ENCODE peak calls at places on chromosomes 16 and 17, in five cellular contexts. One of them, this sample, is unnamed. For H3K4me1 and H3K36me3, the result is how much of the 10 kb centered on the place peaks cover.

GRCh38 chr16:67900156-67900555 is 7.1 kb downstream of the PSKH1 start:
- DNase-seq in heart left ventricle: no peak
- DNase-seq in tibial nerve: no peak
- DNase-seq in sigmoid colon: no peak
- DNase-seq in CD4-positive, alpha-beta memory T cell: no peak
- DNase-seq in this sample: no peak

GRCh38 chr17:1958134-1958881 is 66.8 kb downstream of the RTN4RL1 start:
- DNase-seq in heart left ventricle: no peak
- DNase-seq in tibial nerve: no peak
- DNase-seq in sigmoid colon: no peak
- DNase-seq in CD4-positive, alpha-beta memory T cell: no peak
- DNase-seq in this sample: no peak

GRCh38 chr16:86384263-86384649 is 126.1 kb upstream of the FOXF1 start:
- DNase-seq in heart left ventricle: peak
- DNase-seq in tibial nerve: no peak
- DNase-seq in sigmoid colon: peak
- DNase-seq in CD4-positive, alpha-beta memory T cell: no peak
- DNase-seq in this sample: no peak

GRCh38 chr16:19809121-19809635 is 75.5 kb downstream of the GPRC5B start:
- DNase-seq in heart left ventricle: no peak
- DNase-seq in tibial nerve: no peak
- DNase-seq in sigmoid colon: peak
- DNase-seq in CD4-positive, alpha-beta memory T cell: no peak
- DNase-seq in this sample: no peak

GRCh38 chr16:79848739-79849518 is 248.4 kb upstream of the MAF start:
- DNase-seq in heart left ventricle: no peak
- DNase-seq in tibial nerve: no peak
- DNase-seq in sigmoid colon: peak
- DNase-seq in CD4-positive, alpha-beta memory T cell: no peak
- DNase-seq in this sample: no peak

GRCh38 chr16:15981382-15981781 is 32.0 kb downstream of the ABCC1 start:
- DNase-seq in heart left ventricle: no peak
- DNase-seq in tibial nerve: no peak
- DNase-seq in sigmoid colon: no peak
- DNase-seq in CD4-positive, alpha-beta memory T cell: no peak
- DNase-seq in this sample: no peak

GRCh38 chr17:4477286-4477791 is 21.3 kb upstream of the SPNS2 start:
- DNase-seq in heart left ventricle: peak
- DNase-seq in tibial nerve: no peak
- DNase-seq in sigmoid colon: no peak
- DNase-seq in CD4-positive, alpha-beta memory T cell: no peak
- DNase-seq in this sample: no peak

GRCh38 chr17:62720126-62720850 is 87.8 kb downstream of the MARCHF10 start:
- DNase-seq in heart left ventricle: no peak
- DNase-seq in tibial nerve: no peak
- DNase-seq in sigmoid colon: peak
- DNase-seq in CD4-positive, alpha-beta memory T cell: no peak
- DNase-seq in this sample: no peak

GRCh38 chr16:30744146-30744545 is 4.1 kb upstream of the PHKG2 start:
- DNase-seq in heart left ventricle: no peak
- DNase-seq in tibial nerve: peak
- DNase-seq in sigmoid colon: peak
- DNase-seq in CD4-positive, alpha-beta memory T cell: no peak
- DNase-seq in this sample: no peak

GRCh38 chr16:71900336-71900735 is 5.0 kb downstream of the IST1 start:
- DNase-seq in heart left ventricle: no peak
- DNase-seq in tibial nerve: no peak
- DNase-seq in sigmoid colon: no peak
- DNase-seq in CD4-positive, alpha-beta memory T cell: no peak
- DNase-seq in this sample: no peak

GRCh38 chr16:71903608-71904007 is 8.3 kb downstream of the IST1 start:
- DNase-seq in heart left ventricle: no peak
- DNase-seq in tibial nerve: no peak
- DNase-seq in sigmoid colon: no peak
- DNase-seq in CD4-positive, alpha-beta memory T cell: no peak
- DNase-seq in this sample: no peak

GRCh38 chr16:71902656-71903365 is 7.5 kb downstream of the IST1 start:
- DNase-seq in heart left ventricle: no peak
- DNase-seq in tibial nerve: no peak
- DNase-seq in sigmoid colon: no peak
- DNase-seq in CD4-positive, alpha-beta memory T cell: no peak
- DNase-seq in this sample: no peak

GRCh38 chr16:71899171-71899570 is 3.8 kb downstream of the IST1 start:
- DNase-seq in heart left ventricle: no peak
- DNase-seq in tibial nerve: no peak
- DNase-seq in sigmoid colon: no peak
- DNase-seq in CD4-positive, alpha-beta memory T cell: no peak
- DNase-seq in this sample: no peak

GRCh38 chr16:71904239-71904638 is 8.9 kb downstream of the IST1 start:
- DNase-seq in heart left ventricle: no peak
- DNase-seq in tibial nerve: no peak
- DNase-seq in sigmoid colon: no peak
- DNase-seq in CD4-positive, alpha-beta memory T cell: no peak
- DNase-seq in this sample: no peak
- H3K4me1 ChIP-seq in heart left ventricle: under half
- H3K4me1 ChIP-seq in tibial nerve: half or more
- H3K4me1 ChIP-seq in sigmoid colon: under half
- H3K4me1 ChIP-seq in CD4-positive, alpha-beta memory T cell: half or more
- H3K4me1 ChIP-seq in this sample: half or more

GRCh38 chr17:82082456-82082855 is 15.6 kb downstream of the FASN start:
- DNase-seq in heart left ventricle: no peak
- DNase-seq in tibial nerve: no peak
- DNase-seq in sigmoid colon: no peak
- DNase-seq in CD4-positive, alpha-beta memory T cell: no peak
- DNase-seq in this sample: no peak

GRCh38 chr17:82083009-82083408 is 15.0 kb downstream of the FASN start:
- DNase-seq in heart left ventricle: no peak
- DNase-seq in tibial nerve: no peak
- DNase-seq in sigmoid colon: no peak
- DNase-seq in CD4-positive, alpha-beta memory T cell: no peak
- DNase-seq in this sample: no peak

GRCh38 chr17:82085031-82085861 is 12.8 kb downstream of the FASN start:
- DNase-seq in heart left ventricle: peak
- DNase-seq in tibial nerve: no peak
- DNase-seq in sigmoid colon: no peak
- DNase-seq in CD4-positive, alpha-beta memory T cell: no peak
- DNase-seq in this sample: no peak

GRCh38 chr17:82084373-82085030 is 13.5 kb downstream of the FASN start:
- DNase-seq in heart left ventricle: no peak
- DNase-seq in tibial nerve: no peak
- DNase-seq in sigmoid colon: no peak
- DNase-seq in CD4-positive, alpha-beta memory T cell: no peak
- DNase-seq in this sample: no peak

GRCh38 chr17:82083533-82084359 is 14.3 kb downstream of the FASN start:
- DNase-seq in heart left ventricle: no peak
- DNase-seq in tibial nerve: no peak
- DNase-seq in sigmoid colon: no peak
- DNase-seq in CD4-positive, alpha-beta memory T cell: no peak
- DNase-seq in this sample: no peak
- H3K36me3 ChIP-seq in heart left ventricle: half or more
- H3K36me3 ChIP-seq in tibial nerve: half or more
- H3K36me3 ChIP-seq in sigmoid colon: half or more
- H3K36me3 ChIP-seq in CD4-positive, alpha-beta memory T cell: under half
- H3K36me3 ChIP-seq in this sample: under half

GRCh38 chr17:78746949-78747269 is 35.2 kb downstream of the CYTH1 start:
- DNase-seq in heart left ventricle: no peak
- DNase-seq in tibial nerve: no peak
- DNase-seq in sigmoid colon: no peak
- DNase-seq in CD4-positive, alpha-beta memory T cell: no peak
- DNase-seq in this sample: no peak

GRCh38 chr17:78748048-78748729 is 33.9 kb downstream of the CYTH1 start:
- DNase-seq in heart left ventricle: no peak
- DNase-seq in tibial nerve: peak
- DNase-seq in sigmoid colon: no peak
- DNase-seq in CD4-positive, alpha-beta memory T cell: peak
- DNase-seq in this sample: peak

GRCh38 chr17:78746263-78746948 is 35.7 kb downstream of the CYTH1 start:
- DNase-seq in heart left ventricle: no peak
- DNase-seq in tibial nerve: no peak
- DNase-seq in sigmoid colon: no peak
- DNase-seq in CD4-positive, alpha-beta memory T cell: no peak
- DNase-seq in this sample: no peak

GRCh38 chr17:78748730-78749317 is 33.2 kb downstream of the CYTH1 start:
- DNase-seq in heart left ventricle: peak
- DNase-seq in tibial nerve: peak
- DNase-seq in sigmoid colon: peak
- DNase-seq in CD4-positive, alpha-beta memory T cell: peak
- DNase-seq in this sample: peak

GRCh38 chr17:78747479-78747878 is 34.6 kb downstream of the CYTH1 start:
- DNase-seq in heart left ventricle: no peak
- DNase-seq in tibial nerve: no peak
- DNase-seq in sigmoid colon: no peak
- DNase-seq in CD4-positive, alpha-beta memory T cell: no peak
- DNase-seq in this sample: no peak
- H3K4me1 ChIP-seq in heart left ventricle: under half
- H3K4me1 ChIP-seq in tibial nerve: half or more
- H3K4me1 ChIP-seq in sigmoid colon: under half
- H3K4me1 ChIP-seq in CD4-positive, alpha-beta memory T cell: half or more
- H3K4me1 ChIP-seq in this sample: half or more

DNA sequence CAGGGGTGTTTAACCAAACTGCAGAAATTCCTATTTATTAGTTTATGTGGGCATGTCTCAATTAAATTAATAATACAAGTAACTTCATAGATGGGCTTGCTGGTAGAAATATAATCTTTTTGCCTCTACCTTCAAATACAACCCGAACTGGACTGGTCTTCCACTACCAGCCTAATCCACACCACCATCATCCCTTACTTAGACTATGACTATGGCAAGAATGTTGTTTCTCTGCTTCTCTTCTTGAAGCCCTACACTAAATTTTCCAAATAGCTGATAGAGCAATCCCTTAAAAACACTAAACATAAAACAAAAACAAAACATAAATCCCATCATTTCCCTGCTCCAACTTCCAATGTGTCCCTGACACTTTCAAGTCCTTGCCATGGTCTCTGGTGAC is 47.8 kb upstream of the ULK2 start:
- DNase-seq in heart left ventricle: no peak
- DNase-seq in tibial nerve: no peak
- DNase-seq in sigmoid colon: no peak
- DNase-seq in CD4-positive, alpha-beta memory T cell: no peak
- DNase-seq in this sample: no peak
- H3K36me3 ChIP-seq in heart left ventricle: half or more
- H3K36me3 ChIP-seq in tibial nerve: half or more
- H3K36me3 ChIP-seq in sigmoid colon: under half
- H3K36me3 ChIP-seq in CD4-positive, alpha-beta memory T cell: under half
- H3K36me3 ChIP-seq in this sample: half or more

GRCh38 chr17:74371653-74372147 is 4.4 kb downstream of the GPR142 start:
- DNase-seq in heart left ventricle: no peak
- DNase-seq in tibial nerve: no peak
- DNase-seq in sigmoid colon: no peak
- DNase-seq in CD4-positive, alpha-beta memory T cell: no peak
- DNase-seq in this sample: no peak

GRCh38 chr17:74372426-74372825 is 5.1 kb downstream of the GPR142 start:
- DNase-seq in heart left ventricle: no peak
- DNase-seq in tibial nerve: no peak
- DNase-seq in sigmoid colon: no peak
- DNase-seq in CD4-positive, alpha-beta memory T cell: no peak
- DNase-seq in this sample: no peak

GRCh38 chr17:74379495-74380085 is 12.3 kb downstream of the GPR142 start:
- DNase-seq in heart left ventricle: peak
- DNase-seq in tibial nerve: peak
- DNase-seq in sigmoid colon: peak
- DNase-seq in CD4-positive, alpha-beta memory T cell: peak
- DNase-seq in this sample: peak

GRCh38 chr17:74373838-74374606 is 6.7 kb downstream of the GPR142 start:
- DNase-seq in heart left ventricle: no peak
- DNase-seq in tibial nerve: no peak
- DNase-seq in sigmoid colon: no peak
- DNase-seq in CD4-positive, alpha-beta memory T cell: no peak
- DNase-seq in this sample: no peak

DNA sequence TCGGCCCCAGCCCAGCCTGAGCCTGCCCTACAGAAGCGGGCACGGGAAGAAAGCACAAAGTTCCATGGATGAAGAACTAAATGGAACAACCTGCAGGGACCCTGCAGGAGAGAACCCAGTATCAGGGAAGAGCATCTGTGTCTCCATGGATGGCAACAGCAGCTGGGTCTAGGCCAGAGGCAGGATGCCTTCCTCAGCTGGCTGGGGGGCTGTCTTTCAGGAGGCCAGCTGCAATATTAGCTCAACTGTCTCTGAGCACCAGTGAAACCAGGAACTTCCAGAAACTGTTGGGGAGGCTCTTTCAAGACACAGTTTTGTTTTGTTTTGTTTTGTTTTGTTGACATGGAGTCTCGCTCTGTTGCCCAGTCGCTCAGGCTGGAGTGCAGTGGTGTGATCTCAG is 7.5 kb downstream of the GPR142 start:
- DNase-seq in heart left ventricle: no peak
- DNase-seq in tibial nerve: no peak
- DNase-seq in sigmoid colon: no peak
- DNase-seq in CD4-positive, alpha-beta memory T cell: no peak
- DNase-seq in this sample: no peak
- H3K4me1 ChIP-seq in heart left ventricle: under half
- H3K4me1 ChIP-seq in tibial nerve: under half
- H3K4me1 ChIP-seq in sigmoid colon: under half
- H3K4me1 ChIP-seq in CD4-positive, alpha-beta memory T cell: under half
- H3K4me1 ChIP-seq in this sample: under half

GRCh38 chr17:18241229-18241871 is 15.9 kb downstream of the LLGL1 start:
- DNase-seq in heart left ventricle: no peak
- DNase-seq in tibial nerve: no peak
- DNase-seq in sigmoid colon: no peak
- DNase-seq in CD4-positive, alpha-beta memory T cell: no peak
- DNase-seq in this sample: no peak
- H3K36me3 ChIP-seq in heart left ventricle: half or more
- H3K36me3 ChIP-seq in tibial nerve: half or more
- H3K36me3 ChIP-seq in sigmoid colon: under half
- H3K36me3 ChIP-seq in CD4-positive, alpha-beta memory T cell: under half
- H3K36me3 ChIP-seq in this sample: under half

GRCh38 chr16:57801856-57802634 is at the start of gene KIFC3:
- DNase-seq in heart left ventricle: peak
- DNase-seq in tibial nerve: peak
- DNase-seq in sigmoid colon: peak
- DNase-seq in CD4-positive, alpha-beta memory T cell: peak
- DNase-seq in this sample: peak

GRCh38 chr16:57799619-57800212 is 2.6 kb downstream of the KIFC3 start:
- DNase-seq in heart left ventricle: no peak
- DNase-seq in tibial nerve: no peak
- DNase-seq in sigmoid colon: no peak
- DNase-seq in CD4-positive, alpha-beta memory T cell: no peak
- DNase-seq in this sample: no peak

GRCh38 chr16:57801098-57801855 is 1.0 kb downstream of the KIFC3 start:
- DNase-seq in heart left ventricle: peak
- DNase-seq in tibial nerve: no peak
- DNase-seq in sigmoid colon: no peak
- DNase-seq in CD4-positive, alpha-beta memory T cell: no peak
- DNase-seq in this sample: no peak

GRCh38 chr16:57798953-57799618 is 3.2 kb downstream of the KIFC3 start:
- DNase-seq in heart left ventricle: peak
- DNase-seq in tibial nerve: no peak
- DNase-seq in sigmoid colon: no peak
- DNase-seq in CD4-positive, alpha-beta memory T cell: no peak
- DNase-seq in this sample: no peak

GRCh38 chr16:57800213-57801097 is 1.8 kb downstream of the KIFC3 start:
- DNase-seq in heart left ventricle: peak
- DNase-seq in tibial nerve: no peak
- DNase-seq in sigmoid colon: no peak
- DNase-seq in CD4-positive, alpha-beta memory T cell: no peak
- DNase-seq in this sample: no peak
- H3K4me1 ChIP-seq in heart left ventricle: under half
- H3K4me1 ChIP-seq in tibial nerve: half or more
- H3K4me1 ChIP-seq in sigmoid colon: under half
- H3K4me1 ChIP-seq in CD4-positive, alpha-beta memory T cell: under half
- H3K4me1 ChIP-seq in this sample: under half